ENCODE peak calls at places on chromosomes 1 and 21, in five cellular contexts. H is neural crest cell, K is WTC11, S is uterus, A is astrocyte. M is an unnamed sample.

GRCh38 chr1:81044708-81045107 is 756.0 kb upstream of the ADGRL2 start:
- DNase-seq in A (peak), H (no peak), S (no peak), K (no peak), M (no peak)

GRCh38 chr1:199335496-199335895 is 692.0 kb upstream of the NR5A2 start:
- DNase-seq in A (peak), K (no peak), H (no peak), S (no peak), M (no peak)

GRCh38 chr21:36524477-36524876 is 44.6 kb upstream of the CLDN14 start:
- DNase-seq in H (no peak), A (no peak), S (no peak), K (no peak), M (no peak)

GRCh38 chr1:97834903-97835302 is 85.9 kb downstream of the DPYD start:
- DNase-seq in S (no peak), H (no peak), A (no peak), K (no peak), M (no peak)

GRCh38 chr1:186780081-186780480 is 48.7 kb upstream of the PLA2G4A start:
- DNase-seq in H (no peak), K (no peak), A (no peak), S (no peak), M (no peak)

GRCh38 chr1:186568221-186568620 is 107.3 kb upstream of the PDC start:
- DNase-seq in S (no peak), A (no peak), H (no peak), K (no peak), M (no peak)

GRCh38 chr1:38846210-38846609 is 13.4 kb downstream of the RRAGC start:
- DNase-seq in H (no peak), K (no peak), S (no peak), A (no peak), M (no peak)

GRCh38 chr1:199101139-199101538 is 462.3 kb downstream of the PTPRC start:
- DNase-seq in K (no peak), A (no peak), H (no peak), S (no peak), M (no peak)

GRCh38 chr1:3531928-3532327 is 77.5 kb downstream of the ARHGEF16 start:
- DNase-seq in H (no peak), S (no peak), A (no peak), K (no peak), M (no peak)

GRCh38 chr1:23960291-23960718 is 677 bp downstream of the PNRC2 start:
- DNase-seq in H (no peak), S (no peak), A (peak), K (no peak), M (no peak)

GRCh38 chr1:200183637-200184036 is 156.1 kb downstream of the NR5A2 start:
- DNase-seq in A (no peak), S (no peak), H (no peak), K (no peak), M (no peak)

GRCh38 chr1:167059729-167060107 is 30.5 kb downstream of the GPA33 start:
- DNase-seq in H (no peak), S (no peak), A (no peak), K (no peak), M (no peak)

GRCh38 chr1:162220009-162220539 is 150.6 kb downstream of the NOS1AP start:
- DNase-seq in S (no peak), H (no peak), K (no peak), A (no peak), M (no peak)

GRCh38 chr1:16612332-16613172 is 812 bp downstream of the NBPF1 start:
- DNase-seq in H (peak), K (peak), A (peak), S (peak), M (peak)

GRCh38 chr1:61642475-61643232 is 82.3 kb downstream of the TM2D1 start:
- DNase-seq in K (peak), S (no peak), H (no peak), A (no peak), M (no peak)

GRCh38 chr1:156124557-156125483 is 10.3 kb downstream of the LMNA start:
- DNase-seq in S (peak), K (no peak), A (no peak), H (no peak), M (no peak)

GRCh38 chr1:36085126-36085525 is 1.2 kb downstream of the TEKT2 start:
- DNase-seq in A (no peak), K (no peak), S (no peak), H (no peak), M (no peak)

GRCh38 chr1:235043234-235043633 is 85.4 kb downstream of the TOMM20 start:
- DNase-seq in S (no peak), A (no peak), K (no peak), H (no peak), M (no peak)

GRCh38 chr1:223233410-223234163 is 90.5 kb upstream of the TLR5 start:
- DNase-seq in A (peak), K (no peak), H (no peak), S (peak), M (no peak)

GRCh38 chr1:70112838-70113237 is 92.5 kb downstream of the LRRC40 start:
- DNase-seq in A (no peak), K (no peak), S (no peak), H (no peak), M (no peak)
- TF ChIP-seq CTCF in A (no peak), K (peak), S (no peak), H (no peak), M (no peak)

DNA sequence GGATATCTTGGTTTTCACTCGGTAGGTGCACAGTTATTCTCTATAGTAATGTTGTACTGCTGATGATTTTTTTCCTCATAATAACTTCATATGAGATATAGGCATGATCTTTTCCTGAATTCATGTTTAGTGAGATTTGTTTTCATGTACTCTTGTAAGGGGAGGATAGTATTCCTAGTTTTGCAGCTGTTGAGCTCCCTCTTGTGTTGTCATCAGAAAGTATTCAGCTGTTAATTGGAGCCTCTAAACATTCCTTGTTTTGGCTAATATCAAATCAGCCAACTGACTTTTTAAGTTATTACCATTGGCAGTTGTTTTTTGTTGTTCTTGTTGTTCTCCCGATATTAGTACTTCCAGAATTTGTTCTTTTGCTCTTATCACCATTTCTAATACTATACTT is 24.4 kb downstream of the OR10R2 start:
- DNase-seq in K (no peak), A (no peak), S (no peak), H (no peak), M (no peak)
- TF ChIP-seq CTCF in K (peak), A (no peak), S (no peak), H (peak), M (peak)

DNA sequence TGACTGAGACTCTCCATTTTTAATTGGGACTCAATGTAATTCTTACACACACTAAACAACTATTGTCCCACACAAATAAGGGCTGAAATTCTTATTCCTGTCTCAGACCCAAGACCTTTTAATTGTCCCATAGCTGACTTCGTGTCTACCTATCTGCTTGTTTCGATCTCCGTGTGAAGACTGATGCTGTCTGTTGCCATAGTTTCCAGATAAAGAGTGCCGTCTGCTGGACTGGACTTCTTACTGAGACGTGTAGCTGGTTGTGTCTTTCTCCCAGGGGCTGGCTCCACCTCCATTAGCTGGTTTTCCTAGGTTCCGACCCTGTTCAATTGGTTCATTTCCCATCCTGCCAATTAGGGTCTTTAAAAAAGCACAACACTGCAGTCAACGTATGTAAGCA is 235.3 kb upstream of the PLXNA2 start:
- DNase-seq in H (no peak), A (no peak), S (no peak), K (no peak), M (no peak)
- TF ChIP-seq CTCF in H (no peak), A (no peak), S (no peak), K (no peak), M (no peak)

GRCh38 chr1:165871311-165872067 is 44.1 kb downstream of the UCK2 start:
- DNase-seq in A (peak), K (peak), S (no peak), H (peak), M (no peak)
- TF ChIP-seq CTCF in A (peak), K (no peak), S (no peak), H (peak), M (no peak)

GRCh38 chr21:45004059-45004422 is 64.2 kb downstream of the SLX9 start:
- DNase-seq in K (peak), A (no peak), H (no peak), S (no peak), M (no peak)

GRCh38 chr21:45001134-45002095 is 61.6 kb downstream of the SLX9 start:
- DNase-seq in S (no peak), H (no peak), K (no peak), A (peak), M (no peak)

GRCh38 chr21:45002381-45003204 is 62.8 kb downstream of the SLX9 start:
- DNase-seq in K (no peak), S (no peak), A (no peak), H (no peak), M (no peak)

GRCh38 chr21:45004481-45005263 is 64.8 kb downstream of the SLX9 start:
- DNase-seq in S (no peak), A (peak), K (peak), H (no peak), M (no peak)

GRCh38 chr21:45003331-45004058 is 63.7 kb downstream of the SLX9 start:
- DNase-seq in K (peak), S (no peak), A (no peak), H (no peak), M (no peak)
- TF ChIP-seq CTCF in K (no peak), S (no peak), A (no peak), H (no peak), M (no peak)

GRCh38 chr1:48572632-48573258 is 100.7 kb upstream of the SPATA6 start:
- DNase-seq in A (peak), S (no peak), H (peak), K (peak), M (peak)
- TF ChIP-seq CTCF in A (peak), S (no peak), H (peak), K (peak), M (peak)

DNA sequence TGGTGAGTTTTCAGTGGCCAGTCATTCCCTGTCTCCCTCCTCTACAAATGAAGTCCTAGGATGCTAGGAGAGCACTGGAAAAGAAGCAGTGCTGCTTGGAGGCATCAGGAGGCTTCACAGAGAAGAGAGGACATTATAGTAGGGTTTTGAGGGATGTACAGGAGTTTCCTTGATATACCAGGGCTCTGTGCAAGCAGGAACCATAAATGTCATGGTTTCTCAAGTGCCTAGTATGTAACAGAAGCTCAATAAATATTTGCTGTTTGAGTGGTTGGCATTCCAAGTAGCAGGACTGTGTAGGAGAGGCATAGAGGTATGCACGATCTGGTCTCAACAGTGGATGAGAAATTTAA is 133.5 kb upstream of the WNT4 start:
- DNase-seq in S (no peak), H (no peak), A (no peak), K (no peak), M (no peak)
- TF ChIP-seq CTCF in S (no peak), H (no peak), A (no peak), K (no peak), M (no peak)

GRCh38 chr1:21657456-21658190 is 11.5 kb downstream of the RAP1GAP start:
- DNase-seq in A (no peak), S (no peak), K (no peak), H (no peak), M (no peak)
- TF ChIP-seq CTCF in A (no peak), S (no peak), K (no peak), H (no peak), M (no peak)

M was measured in nephron progenitor cell.